ENCODE peak calls at places on chromosomes 11 and 22, in five cellular contexts. Z is adrenal gland, B is endothelial cell, E is iris pigment epithelial cell, M is NCI-H2081. H is an unnamed sample.

GRCh38 chr11:112343368-112344039 is 82.8 kb upstream of the PLET1 start:
- DNase-seq in B (no peak), M (peak; percentile 70), Z (no peak), E (peak; percentile 67), H (no peak)

GRCh38 chr22:20526628-20527355 is 19.4 kb downstream of the MED15 start:
- DNase-seq in Z (no peak), E (peak; percentile 77), M (no peak), B (no peak), H (no peak)

GRCh38 chr11:13023423-13023822 is 14.3 kb downstream of the RASSF10 start:
- DNase-seq in E (no peak), M (no peak), Z (no peak), B (no peak), H (no peak)

GRCh38 chr11:115334932-115335788 is 169.1 kb downstream of the CADM1 start:
- DNase-seq in M (peak; percentile 52), B (no peak), Z (no peak), E (peak; percentile 31), H (no peak)

GRCh38 chr11:60835472-60835871 is 6.4 kb upstream of the CCDC86 start:
- DNase-seq in E (no peak), Z (no peak), M (no peak), B (no peak), H (no peak)

GRCh38 chr11:31237819-31238771 is 131.4 kb downstream of the DCDC1 start:
- DNase-seq in B (no peak), E (peak; percentile 1), Z (no peak), M (no peak), H (no peak)

GRCh38 chr11:72250661-72251465 is 6.9 kb upstream of the PHOX2A start:
- DNase-seq in B (no peak), Z (no peak), E (no peak), M (no peak), H (no peak)

GRCh38 chr11:28339488-28339887 is 231.3 kb downstream of the METTL15 start:
- DNase-seq in M (no peak), B (no peak), E (no peak), Z (no peak), H (no peak)

GRCh38 chr22:27474112-27474571 is 327.4 kb downstream of the MN1 start:
- DNase-seq in Z (no peak), M (no peak), B (no peak), E (peak; percentile 47), H (no peak)

GRCh38 chr11:121514998-121515671 is 62.4 kb upstream of the SORL1-AS1 start:
- DNase-seq in Z (no peak), B (no peak), E (no peak), M (no peak), H (no peak)

GRCh38 chr11:26712497-26712896 is 9.4 kb downstream of the SLC5A12 start:
- DNase-seq in E (no peak), B (no peak), M (no peak), Z (no peak), H (no peak)

GRCh38 chr22:22897036-22897435 is 9.4 kb downstream of the IGLL5 start:
- DNase-seq in E (no peak), B (no peak), M (no peak), Z (no peak), H (no peak)

GRCh38 chr11:95415837-95416288 is 184.9 kb upstream of the SESN3 start:
- DNase-seq in B (no peak), Z (no peak), M (no peak), E (no peak), H (no peak)

GRCh38 chr22:30212363-30212995 is 34.1 kb downstream of the LIF start:
- DNase-seq in B (no peak), M (peak; percentile 31), Z (peak; percentile 93), E (peak; percentile 98), H (peak; percentile 85)

GRCh38 chr11:73951797-73952196 is 971 bp downstream of the DNAJB13 start:
- DNase-seq in M (no peak), E (no peak), B (no peak), Z (no peak), H (no peak)